ENCODE peak calls at places on chromosomes 3 and 15, in four cellular contexts. E is choroid plexus epithelial cell, V is AG10803, H is NB4. D is an unnamed sample.
A peak's percentile ranks its signal among the peaks of the same experiment; 100 is the strongest.

GRCh38 chr15:87747106-87747505 is 509.4 kb downstream of the NTRK3 start:
- DNase-seq in E (no peak), V (peak; percentile 54), H (no peak), D (no peak)

GRCh38 chr3:154191520-154191919 is 70.3 kb downstream of the ARHGEF26 start:
- DNase-seq in E (peak; percentile 58), V (peak; percentile 12), H (no peak), D (no peak)

GRCh38 chr3:185822221-185822956 is 2.5 kb downstream of the IGF2BP2 start:
- DNase-seq in E (peak; percentile 73), V (peak; percentile 76), H (no peak), D (no peak)

GRCh38 chr15:38768970-38769369 is 204.4 kb upstream of the RASGRP1 start:
- DNase-seq in E (peak; percentile 66), V (peak; percentile 84), H (no peak), D (no peak)

GRCh38 chr15:88539441-88539840 is 7.0 kb downstream of the DET1 start:
- DNase-seq in E (no peak), V (no peak), H (no peak), D (no peak)

GRCh38 chr3:14861031-14861430 is 42.3 kb downstream of the FGD5 start:
- DNase-seq in E (no peak), V (no peak), H (peak; percentile 13), D (no peak)

GRCh38 chr3:98884675-98885371 is 16.7 kb downstream of the DCBLD2 start:
- DNase-seq in E (peak; percentile 87), V (peak; percentile 78), H (no peak), D (no peak)

GRCh38 chr3:172577962-172578560 is 54.8 kb upstream of the TNFSF10 start:
- DNase-seq in E (no peak), V (no peak), H (peak; percentile 16), D (no peak)

GRCh38 chr3:15873415-15873814 is 75.6 kb upstream of the ANKRD28 start:
- DNase-seq in E (no peak), V (no peak), H (no peak), D (no peak)

GRCh38 chr3:108953210-108953609 is 469 bp downstream of the GUCA1C start:
- DNase-seq in E (no peak), V (no peak), H (no peak), D (no peak)

GRCh38 chr3:88574210-88574609 is 424.5 kb downstream of the C3orf38 start:
- DNase-seq in E (no peak), V (no peak), H (no peak), D (no peak)

GRCh38 chr3:11438636-11439035 is 166.4 kb downstream of the ATG7 start:
- DNase-seq in E (peak; percentile 93), V (no peak), H (no peak), D (no peak)

GRCh38 chr15:67690936-67691335 is 134.4 kb upstream of the SKOR1 start:
- DNase-seq in E (peak; percentile 72), V (peak; percentile 51), H (no peak), D (no peak)

GRCh38 chr15:70447511-70447910 is 315.8 kb downstream of the UACA start:
- DNase-seq in E (no peak), V (no peak), H (no peak), D (no peak)

GRCh38 chr3:51337666-51338065 is 47.4 kb upstream of the MANF start:
- DNase-seq in E (no peak), V (no peak), H (no peak), D (no peak)

GRCh38 chr3:99929409-99930139 is 111.9 kb downstream of the CMSS1 start:
- DNase-seq in E (peak; percentile 69), V (peak; percentile 71), H (no peak), D (no peak)

GRCh38 chr3:178525180-178525704 is 11.0 kb upstream of the KCNMB2 start:
- DNase-seq in E (peak; percentile 14), V (no peak), H (no peak), D (no peak)

GRCh38 chr15:58497036-58497785 is 65.4 kb downstream of the LIPC start:
- DNase-seq in E (no peak), V (no peak), H (no peak), D (no peak)

GRCh38 chr15:70267879-70268278 is 170.2 kb upstream of the TLE3 start:
- DNase-seq in E (peak; percentile 57), V (peak; percentile 41), H (peak; percentile 82), D (no peak)

GRCh38 chr3:194387926-194388418 is 11.1 kb downstream of the GP5 start:
- DNase-seq in E (no peak), V (no peak), H (no peak), D (peak; percentile 79)

GRCh38 chr3:109131276-109131675 is 5.2 kb upstream of the C3orf85 start:
- DNase-seq in E (no peak), V (no peak), H (no peak), D (no peak)

GRCh38 chr3:195286115-195286872 is 15.3 kb upstream of the XXYLT1 start:
- DNase-seq in E (peak; percentile 67), V (peak; percentile 56), H (no peak), D (no peak)

GRCh38 chr3:43181202-43181910 is 75.5 kb upstream of the POMGNT2 start:
- DNase-seq in E (no peak), V (no peak), H (no peak), D (peak; percentile 51)

GRCh38 chr15:25169318-25169717 is 214.5 kb downstream of the SNRPN start:
- DNase-seq in E (no peak), V (no peak), H (no peak), D (peak; percentile 80)

GRCh38 chr15:70344666-70345065 is 246.9 kb upstream of the TLE3 start:
- DNase-seq in E (no peak), V (no peak), H (no peak), D (peak; percentile 51)

GRCh38 chr3:141959531-141959920 is 83.1 kb downstream of the ATP1B3 start:
- DNase-seq in E (no peak), V (no peak), H (no peak), D (peak; percentile 7)

GRCh38 chr3:197350446-197350845 is 52.0 kb upstream of the DLG1 start:
- DNase-seq in E (no peak), V (no peak), H (no peak), D (no peak)

GRCh38 chr15:43441316-43441715 is 51.6 kb downstream of the TP53BP1 start:
- DNase-seq in E (peak; percentile 49), V (peak; percentile 64), H (peak; percentile 19), D (no peak)

GRCh38 chr3:144054766-144055165 is 83.1 kb downstream of the DIPK2A start:
- DNase-seq in E (peak; percentile 24), V (no peak), H (no peak), D (no peak)

GRCh38 chr3:114057011-114057347 is 442 bp downstream of the QTRT2 start:
- DNase-seq in E (no peak), V (no peak), H (no peak), D (no peak)

GRCh38 chr3:170180107-170180951 is 1.2 kb downstream of the PHC3 start:
- DNase-seq in E (peak; percentile 56), V (no peak), H (peak; percentile 40), D (no peak)

DNA sequence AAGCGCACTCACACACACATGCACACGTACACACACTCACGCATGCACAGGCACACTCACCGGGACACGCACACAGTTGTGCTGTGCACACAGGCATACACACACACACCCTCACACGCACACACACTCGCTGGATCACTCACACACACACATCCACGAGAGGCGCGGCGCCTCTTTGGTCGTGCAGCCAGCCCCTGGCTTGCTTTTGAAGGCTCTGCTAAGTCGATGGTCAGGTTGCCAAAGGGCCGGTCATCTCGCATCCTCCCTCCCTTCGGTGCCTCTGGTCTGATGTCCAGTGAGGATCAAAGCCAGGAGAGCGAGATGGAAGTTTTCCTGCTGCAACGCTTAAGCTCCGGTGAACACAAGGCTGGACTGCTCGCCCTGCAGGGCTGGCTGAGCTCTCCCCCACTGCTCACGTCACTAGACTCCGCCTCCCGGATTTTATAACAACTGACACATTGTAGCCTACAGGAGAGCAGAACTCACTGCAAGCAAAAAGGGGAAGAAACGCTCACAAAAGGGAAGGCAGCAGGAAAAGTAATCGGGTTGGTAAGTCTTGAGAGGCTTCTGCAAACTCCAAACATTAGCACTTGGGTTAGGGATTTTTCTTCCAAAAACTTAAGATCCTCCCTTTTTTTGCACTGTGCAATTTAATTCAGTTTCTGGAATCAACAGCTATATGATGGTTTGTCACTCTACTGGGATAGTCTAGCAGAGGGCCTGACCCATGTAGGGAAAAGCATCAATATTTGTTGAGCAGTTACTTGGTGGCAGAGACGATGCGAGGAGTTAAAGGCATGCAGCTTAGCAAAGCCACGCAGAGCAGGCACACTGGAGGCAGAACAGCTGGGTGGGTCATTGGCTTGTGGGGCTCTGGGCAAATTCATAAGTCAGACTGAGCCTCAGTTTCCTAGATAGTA is at the start of gene SRGAP3:
- DNase-seq in E (peak; percentile 89), V (peak; percentile 78), H (peak; percentile 94), D (peak; percentile 87)
- TF ChIP-seq CTCF in E (peak; percentile 25), V (peak; percentile 57), H (peak; percentile 4), D (peak; percentile 30)

DNA sequence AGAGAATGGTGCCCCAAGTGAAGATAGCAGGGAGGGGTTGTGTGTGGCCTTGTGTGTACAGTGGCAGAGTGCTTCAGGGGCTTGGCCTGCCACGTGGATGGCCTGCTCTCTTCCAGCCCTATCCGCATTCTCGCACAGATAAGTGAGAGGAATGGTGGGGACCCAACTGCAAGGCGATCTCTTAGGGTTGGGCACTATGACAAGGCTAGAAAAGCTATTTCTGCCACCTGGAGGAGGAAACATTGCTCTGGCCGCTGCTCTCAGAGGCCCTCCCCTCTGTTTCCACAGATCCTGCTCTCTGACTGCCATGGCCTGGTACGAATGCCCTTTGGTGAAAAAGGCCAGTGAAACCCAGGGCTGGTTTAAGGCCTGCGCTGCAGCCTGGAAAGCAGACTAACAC is 20.6 kb downstream of the EEFSEC start:
- DNase-seq in E (no peak), V (no peak), H (peak; percentile 30), D (no peak)
- TF ChIP-seq CTCF in E (no peak), V (no peak), H (no peak), D (no peak)

GRCh38 chr3:84141571-84141970 is 817.2 kb upstream of the CADM2 start:
- DNase-seq in E (no peak), V (no peak), H (no peak), D (no peak)

DNA sequence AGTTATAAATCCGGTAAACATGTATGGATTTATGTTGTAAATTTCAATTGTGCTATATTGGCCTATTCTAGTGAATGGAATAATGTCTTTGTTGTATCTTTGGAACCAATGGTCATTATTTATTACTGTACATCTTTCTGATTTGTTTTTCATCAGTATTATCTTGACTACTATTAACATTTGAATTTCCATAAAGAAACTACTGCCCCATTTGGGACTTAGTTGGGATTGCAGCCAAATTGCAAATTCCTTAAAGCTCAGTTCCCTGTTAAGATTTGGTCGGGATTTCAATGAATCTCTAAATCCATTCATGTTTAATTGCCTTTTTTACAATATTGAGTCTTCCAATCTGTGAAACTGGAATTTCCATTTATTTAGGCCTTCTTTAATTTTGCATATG is 822.4 kb upstream of the CADM2 start:
- DNase-seq in E (peak; percentile 1), V (no peak), H (no peak), D (no peak)
- TF ChIP-seq CTCF in E (no peak), V (no peak), H (no peak), D (peak; percentile 43)

GRCh38 chr3:8156138-8156537 is 345.5 kb upstream of the LMCD1 start:
- DNase-seq in E (no peak), V (no peak), H (no peak), D (no peak)

GRCh38 chr3:8147726-8148125 is 353.9 kb upstream of the LMCD1 start:
- DNase-seq in E (no peak), V (peak; percentile 65), H (no peak), D (no peak)

GRCh38 chr3:8153778-8154177 is 347.8 kb upstream of the LMCD1 start:
- DNase-seq in E (no peak), V (no peak), H (no peak), D (no peak)

GRCh38 chr3:8157640-8158039 is 344.0 kb upstream of the LMCD1 start:
- DNase-seq in E (no peak), V (no peak), H (no peak), D (no peak)

GRCh38 chr3:8152826-8153418 is 348.7 kb upstream of the LMCD1 start:
- DNase-seq in E (no peak), V (no peak), H (no peak), D (no peak)
- TF ChIP-seq CTCF in E (no peak), V (no peak), H (no peak), D (no peak)

D was measured in osteocyte.